ENCODE peak calls at places on chromosomes 5 and 9, in five cellular contexts. F, Q, Z, C and J are unnamed samples.
A peak's percentile ranks its signal among the peaks of the same experiment; 100 is the strongest.

GRCh38 chr5:64074533-64074932 is 91.1 kb upstream of the RNF180 start:
- DNase-seq in F (no peak), Q (peak; percentile 21), Z (no peak), C (no peak), J (peak; percentile 12)

GRCh38 chr9:129504404-129504803 is 116.5 kb downstream of the C9orf50 start:
- DNase-seq in F (no peak), Q (no peak), Z (no peak), C (no peak), J (no peak)

GRCh38 chr5:129172561-129172960 is 78.0 kb downstream of the ISOC1 start:
- DNase-seq in F (no peak), Q (no peak), Z (peak; percentile 12), C (no peak), J (no peak)

GRCh38 chr9:35755071-35755470 is 995 bp upstream of the MSMP start:
- DNase-seq in F (no peak), Q (no peak), Z (no peak), C (no peak), J (no peak)

GRCh38 chr5:104859437-104859836 is 1296.8 kb upstream of the NUDT12 start:
- DNase-seq in F (no peak), Q (no peak), Z (no peak), C (no peak), J (no peak)

GRCh38 chr9:36207546-36208012 is 16.9 kb downstream of the CLTA start:
- DNase-seq in F (no peak), Q (peak; percentile 53), Z (no peak), C (no peak), J (no peak)

GRCh38 chr9:124559871-124560270 is 52.7 kb upstream of the NR5A1 start:
- DNase-seq in F (no peak), Q (no peak), Z (no peak), C (no peak), J (no peak)

GRCh38 chr9:116115731-116116353 is 37.7 kb upstream of the PAPPA start:
- DNase-seq in F (no peak), Q (no peak), Z (no peak), C (no peak), J (no peak)

GRCh38 chr9:134869554-134870310 is 10.9 kb upstream of the FCN2 start:
- DNase-seq in F (no peak), Q (no peak), Z (no peak), C (no peak), J (no peak)

GRCh38 chr5:140560227-140560626 is 3.0 kb upstream of the SRA1 start:
- DNase-seq in F (no peak), Q (no peak), Z (no peak), C (no peak), J (no peak)

GRCh38 chr9:92097997-92098482 is 17.2 kb downstream of the SPTLC1 start:
- DNase-seq in F (peak; percentile 47), Q (no peak), Z (peak; percentile 93), C (peak; percentile 70), J (no peak)

GRCh38 chr9:115939065-115939765 is 214.4 kb upstream of the PAPPA start:
- DNase-seq in F (no peak), Q (no peak), Z (no peak), C (no peak), J (no peak)

GRCh38 chr5:82847564-82847963 is 229.6 kb downstream of the TMEM167A start:
- DNase-seq in F (no peak), Q (no peak), Z (no peak), C (no peak), J (no peak)

GRCh38 chr9:124399999-124400940 is 15.0 kb downstream of the PSMB7 start:
- DNase-seq in F (no peak), Q (no peak), Z (no peak), C (no peak), J (no peak)

GRCh38 chr9:2158111-2158610 is 143.0 kb downstream of the SMARCA2 start:
- DNase-seq in F (no peak), Q (no peak), Z (no peak), C (peak; percentile 39), J (no peak)

GRCh38 chr5:27821681-27822080 is 783.3 kb upstream of the CDH9 start:
- DNase-seq in F (no peak), Q (no peak), Z (no peak), C (no peak), J (no peak)

GRCh38 chr9:87792831-87793288 is 66.9 kb downstream of the CTSL start:
- DNase-seq in F (no peak), Q (peak; percentile 46), Z (peak; percentile 63), C (peak; percentile 36), J (peak; percentile 80)

GRCh38 chr5:176741566-176742211 is 68.7 kb upstream of the UNC5A start:
- DNase-seq in F (no peak), Q (no peak), Z (no peak), C (no peak), J (no peak)

GRCh38 chr9:91676042-91676441 is 252.4 kb upstream of the NFIL3 start:
- DNase-seq in F (no peak), Q (peak; percentile 15), Z (peak; percentile 18), C (peak; percentile 3), J (no peak)

GRCh38 chr5:9869616-9870288 is 239.6 kb upstream of the TAS2R1 start:
- DNase-seq in F (no peak), Q (no peak), Z (no peak), C (no peak), J (no peak)

GRCh38 chr9:122263699-122264349 is 816 bp downstream of the RBM18 start:
- DNase-seq in F (no peak), Q (no peak), Z (no peak), C (no peak), J (no peak)

GRCh38 chr9:124007157-124007460 is 4.5 kb upstream of the LHX2 start:
- DNase-seq in F (no peak), Q (no peak), Z (no peak), C (no peak), J (no peak)

GRCh38 chr5:35651002-35651756 is 33.5 kb downstream of the SPEF2 start:
- DNase-seq in F (peak; percentile 3), Q (peak; percentile 32), Z (peak; percentile 24), C (no peak), J (no peak)

GRCh38 chr9:27888661-27889295 is 315.5 kb upstream of the C9orf72 start:
- DNase-seq in F (peak; percentile 36), Q (peak; percentile 9), Z (peak; percentile 7), C (peak; percentile 4), J (peak; percentile 3)

GRCh38 chr5:124878583-124879345 is 132.3 kb upstream of the ZNF608 start:
- DNase-seq in F (no peak), Q (no peak), Z (no peak), C (no peak), J (no peak)

GRCh38 chr5:123035320-123035949 is 1.1 kb downstream of the PPIC start:
- DNase-seq in F (peak; percentile 29), Q (peak; percentile 6), Z (peak; percentile 52), C (no peak), J (peak; percentile 53)

GRCh38 chr9:129694265-129694664 is 28.8 kb downstream of the PRRX2 start:
- DNase-seq in F (no peak), Q (no peak), Z (no peak), C (no peak), J (no peak)

GRCh38 chr9:119003218-119003617 is 366.0 kb downstream of the BRINP1 start:
- DNase-seq in F (no peak), Q (no peak), Z (no peak), C (no peak), J (no peak)

GRCh38 chr5:1666812-1667588 is 132.6 kb downstream of the MRPL36 start:
- DNase-seq in F (no peak), Q (no peak), Z (no peak), C (no peak), J (peak; percentile 69)

GRCh38 chr5:134590992-134591659 is 41.5 kb downstream of the SAR1B start:
- DNase-seq in F (no peak), Q (peak; percentile 71), Z (peak; percentile 79), C (no peak), J (no peak)

GRCh38 chr5:41793156-41793770 is 77.0 kb downstream of the OXCT1 start:
- DNase-seq in F (no peak), Q (no peak), Z (no peak), C (no peak), J (no peak)

GRCh38 chr5:89337-90286 is 2.4 kb upstream of the PLEKHG4B start:
- DNase-seq in F (no peak), Q (no peak), Z (no peak), C (no peak), J (no peak)

GRCh38 chr5:165779505-165779904 is 2274.1 kb downstream of the MAT2B start:
- DNase-seq in F (no peak), Q (no peak), Z (no peak), C (no peak), J (no peak)

GRCh38 chr5:65512170-65512937 is 30.6 kb upstream of the ADAMTS6 start:
- DNase-seq in F (no peak), Q (no peak), Z (no peak), C (no peak), J (no peak)
- TF ChIP-seq SP1 in F (no peak), Q (no peak), Z (no peak), C (no peak), J (no peak)

DNA sequence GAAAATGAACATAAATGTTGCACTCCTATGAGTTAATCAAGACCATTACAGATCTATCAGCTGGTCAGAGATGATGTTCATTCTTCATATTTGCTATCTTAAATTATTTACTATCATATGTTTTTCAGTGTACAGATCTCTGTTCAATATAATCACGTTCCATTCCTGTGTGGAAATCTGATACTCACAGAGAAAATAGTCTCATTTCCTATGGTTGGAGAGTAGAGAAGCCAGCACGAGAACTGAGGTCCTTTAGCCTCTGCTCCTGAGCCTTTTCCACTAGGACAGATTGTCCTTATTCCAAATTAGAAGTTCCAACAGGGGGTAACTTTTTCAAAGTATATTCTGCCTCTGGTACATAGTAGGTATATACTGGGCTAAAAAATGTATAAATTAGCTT is 29.2 kb downstream of the UGCG start:
- DNase-seq in F (no peak), Q (no peak), Z (no peak), C (no peak), J (no peak)
- H3K4me1 ChIP-seq in F (no peaks in the 10 kb centered on the region), Q (peaks cover 6% of the 10 kb centered on the region), Z (peaks cover 9% of the 10 kb centered on the region), C (peaks cover 13% of the 10 kb centered on the region), J (no peaks in the 10 kb centered on the region)

DNA sequence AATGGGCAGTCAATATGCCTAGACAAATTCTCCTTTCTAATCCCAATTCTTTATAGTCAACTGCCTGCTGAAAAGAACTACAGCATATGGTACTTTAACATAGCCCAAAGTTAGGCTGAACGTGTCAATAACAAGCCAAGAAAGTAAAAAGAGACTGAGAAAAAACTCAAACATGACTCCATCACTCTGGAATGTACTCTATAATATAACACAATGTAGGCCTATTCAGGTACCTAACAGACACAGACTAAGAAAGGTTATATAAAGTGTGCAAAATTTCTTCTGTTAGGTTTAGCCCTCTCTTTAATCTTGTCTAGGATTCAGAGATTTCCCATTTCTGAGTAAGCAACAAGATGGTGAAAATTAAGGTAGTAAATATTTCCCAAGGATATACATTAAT is 209.7 kb upstream of the PRR16 start:
- DNase-seq in F (no peak), Q (no peak), Z (no peak), C (no peak), J (no peak)
- TF ChIP-seq SP1 in F (no peak), Q (no peak), Z (no peak), C (no peak), J (no peak)

GRCh38 chr5:59416441-59416840 is 477.1 kb downstream of the PDE4D start:
- DNase-seq in F (no peak), Q (peak; percentile 3), Z (no peak), C (no peak), J (no peak)

GRCh38 chr5:59422026-59422941 is 471.2 kb downstream of the PDE4D start:
- DNase-seq in F (no peak), Q (no peak), Z (no peak), C (no peak), J (no peak)

GRCh38 chr5:59424515-59424914 is 469.0 kb downstream of the PDE4D start:
- DNase-seq in F (no peak), Q (no peak), Z (no peak), C (no peak), J (no peak)

GRCh38 chr5:59423021-59423420 is 470.5 kb downstream of the PDE4D start:
- DNase-seq in F (no peak), Q (no peak), Z (no peak), C (no peak), J (no peak)

GRCh38 chr5:59418766-59419165 is 474.8 kb downstream of the PDE4D start:
- DNase-seq in F (no peak), Q (no peak), Z (no peak), C (no peak), J (no peak)
- H3K4me1 ChIP-seq in F (peaks cover 5% of the 10 kb centered on the region), Q (no peaks in the 10 kb centered on the region), Z (no peaks in the 10 kb centered on the region), C (no peaks in the 10 kb centered on the region), J (no peaks in the 10 kb centered on the region)